ENCODE peak calls at places on chromosomes 5 and 9, in five cellular contexts. J is NCI-H1436, X is tibial artery, D is tibial nerve, P is astrocyte of the cerebellum. U is an unnamed sample.

GRCh38 chr9:114283551-114284111 is 39.3 kb upstream of the ORM1 start:
- DNase-seq in X (peak; percentile 58), P (no peak), D (no peak), J (no peak), U (peak; percentile 76)

GRCh38 chr9:133429641-133430161 is 7.5 kb downstream of the ADAMTS13 start:
- DNase-seq in J (no peak), X (no peak), P (no peak), D (no peak), U (no peak)

GRCh38 chr5:124843596-124843899 is 97.1 kb upstream of the ZNF608 start:
- DNase-seq in P (no peak), X (no peak), J (no peak), D (no peak), U (no peak)

GRCh38 chr5:139392324-139392677 is 2.6 kb upstream of the MZB1 start:
- DNase-seq in D (no peak), J (no peak), X (no peak), P (no peak), U (no peak)

GRCh38 chr9:130639866-130640555 is 24.4 kb upstream of the PRDM12 start:
- DNase-seq in D (no peak), X (no peak), P (no peak), J (no peak), U (no peak)

GRCh38 chr9:36854751-36855150 is 179.3 kb downstream of the PAX5 start:
- DNase-seq in D (no peak), X (no peak), P (no peak), J (no peak), U (no peak)

GRCh38 chr9:130518943-130519772 is 60.2 kb upstream of the FUBP3 start:
- DNase-seq in J (no peak), D (no peak), X (no peak), P (no peak), U (no peak)

GRCh38 chr9:105993051-105993854 is 298.9 kb downstream of the TMEM38B start:
- DNase-seq in D (no peak), J (no peak), P (no peak), X (no peak), U (no peak)

GRCh38 chr5:158877706-158878105 is 222.0 kb downstream of the EBF1 start:
- DNase-seq in P (no peak), X (no peak), J (no peak), D (no peak), U (no peak)

GRCh38 chr9:122379340-122379739 is 8.5 kb downstream of the PTGS1 start:
- DNase-seq in D (no peak), P (no peak), X (no peak), J (no peak), U (no peak)

GRCh38 chr5:42745426-42745825 is 11.2 kb upstream of the CCDC152 start:
- DNase-seq in D (no peak), X (no peak), J (no peak), P (no peak), U (no peak)

GRCh38 chr9:89453452-89453851 is 44.5 kb downstream of the SEMA4D start:
- DNase-seq in X (no peak), D (no peak), P (no peak), J (no peak), U (no peak)

GRCh38 chr5:149618581-149619248 is 37.4 kb downstream of the ARHGEF37 start:
- DNase-seq in D (no peak), J (peak; percentile 10), X (no peak), P (peak; percentile 45), U (no peak)

GRCh38 chr9:37034320-37034937 is 361 bp upstream of the PAX5 start:
- DNase-seq in X (no peak), J (peak; percentile 26), D (no peak), P (no peak), U (no peak)

GRCh38 chr9:120877276-120878034 is 467 bp upstream of the PHF19 start:
- DNase-seq in D (peak; percentile 49), X (peak; percentile 81), J (peak; percentile 78), P (no peak), U (peak; percentile 85)

GRCh38 chr5:78699565-78700143 is 51.1 kb upstream of the LHFPL2 start:
- DNase-seq in J (no peak), P (peak; percentile 87), X (no peak), D (no peak), U (no peak)

GRCh38 chr9:653856-654387 is 187.6 kb upstream of the DMRT1 start:
- DNase-seq in D (no peak), J (no peak), X (no peak), P (no peak), U (no peak)

GRCh38 chr5:94785111-94785510 is 166.6 kb downstream of the SLF1 start:
- DNase-seq in D (no peak), X (no peak), J (no peak), P (no peak), U (no peak)

GRCh38 chr9:89844535-89844934 is 239.7 kb downstream of the GADD45G start:
- DNase-seq in P (no peak), D (no peak), J (no peak), X (no peak), U (no peak)

GRCh38 chr5:149421834-149422233 is 42.7 kb upstream of the IL17B start:
- DNase-seq in D (no peak), P (no peak), J (no peak), X (no peak), U (no peak)

GRCh38 chr9:106878943-106879916 is 16.3 kb downstream of the ZNF462 start:
- DNase-seq in P (peak; percentile 88), X (peak; percentile 74), D (peak; percentile 15), J (peak; percentile 45), U (no peak)

GRCh38 chr9:134634190-134634589 is 7.4 kb upstream of the COL5A1 start:
- DNase-seq in X (no peak), J (no peak), D (no peak), P (no peak), U (peak; percentile 63)

GRCh38 chr5:73122875-73123810 is 2.8 kb downstream of the TMEM171 start:
- DNase-seq in P (no peak), D (no peak), J (no peak), X (no peak), U (no peak)

GRCh38 chr9:110919609-110920008 is 118.7 kb downstream of the LPAR1 start:
- DNase-seq in D (no peak), J (no peak), X (no peak), P (no peak), U (no peak)

GRCh38 chr9:131179561-131180219 is 54.3 kb downstream of the NUP214 start:
- DNase-seq in D (no peak), J (no peak), X (no peak), P (peak; percentile 85), U (no peak)

GRCh38 chr5:4817742-4818141 is 322.4 kb upstream of the ADAMTS16 start:
- DNase-seq in J (no peak), D (no peak), X (no peak), P (no peak), U (no peak)

GRCh38 chr5:34599471-34600117 is 56.5 kb upstream of the RAI14 start:
- DNase-seq in J (no peak), D (no peak), X (no peak), P (no peak), U (no peak)

GRCh38 chr5:147332643-147333042 is 97.8 kb downstream of the STK32A start:
- DNase-seq in X (no peak), P (no peak), D (no peak), J (peak; percentile 92), U (no peak)

GRCh38 chr5:105952875-105953274 is 1717.9 kb downstream of the EFNA5 start:
- DNase-seq in J (peak; percentile 95), X (no peak), D (no peak), P (peak; percentile 18), U (no peak)

GRCh38 chr9:21996438-21996837 is 1.8 kb downstream of the CDKN2B-AS1 start:
- DNase-seq in P (no peak), X (no peak), J (no peak), D (no peak), U (no peak)

GRCh38 chr9:93976973-93977372 is 21.8 kb upstream of the BARX1 start:
- DNase-seq in D (no peak), P (no peak), J (no peak), X (no peak), U (no peak)

GRCh38 chr9:77533678-77534077 is 114.4 kb downstream of the GNA14 start:
- DNase-seq in X (no peak), P (no peak), J (no peak), D (no peak), U (no peak)

GRCh38 chr5:136210259-136210658 is 17.3 kb upstream of the SMIM32 start:
- DNase-seq in X (no peak), D (no peak), P (no peak), J (no peak), U (no peak)

GRCh38 chr9:133889498-133890301 is 102.4 kb downstream of the VAV2 start:
- DNase-seq in P (no peak), D (no peak), X (no peak), J (peak; percentile 73), U (no peak)

GRCh38 chr9:124663046-124663961 is 107.8 kb downstream of the NR6A1 start:
- DNase-seq in J (no peak), P (no peak), D (no peak), X (no peak), U (no peak)